ENCODE peak calls at places on chromosomes 1 and 21, in five cellular contexts. M, H, L, B and Q are unnamed samples.

GRCh38 chr1:9657521-9658032 is 6.0 kb downstream of the PIK3CD start:
- DNase-seq in M (no peak), H (no peak), L (no peak), B (no peak), Q (no peak)

GRCh38 chr1:209105769-209106168 is 477.7 kb upstream of the CAMK1G start:
- DNase-seq in M (no peak), H (no peak), L (no peak), B (no peak), Q (no peak)

GRCh38 chr1:45493116-45493697 is 2.2 kb upstream of the TESK2 start:
- DNase-seq in M (no peak), H (peak; percentile 74), L (peak; percentile 78), B (peak; percentile 61), Q (peak; percentile 60)

GRCh38 chr1:220217383-220217988 is 54.8 kb downstream of the RAB3GAP2 start:
- DNase-seq in M (no peak), H (no peak), L (no peak), B (peak; percentile 14), Q (peak; percentile 16)

GRCh38 chr1:171251042-171251740 is 2.9 kb downstream of the FMO1 start:
- DNase-seq in M (peak; percentile 81), H (no peak), L (peak; percentile 13), B (peak; percentile 29), Q (peak; percentile 29)

GRCh38 chr1:5286244-5286643 is 631.8 kb downstream of the AJAP1 start:
- DNase-seq in M (no peak), H (no peak), L (no peak), B (no peak), Q (no peak)

GRCh38 chr1:161214374-161214773 is 721 bp upstream of the FCER1G start:
- DNase-seq in M (no peak), H (no peak), L (no peak), B (no peak), Q (no peak)

GRCh38 chr1:197951089-197951488 is 33.9 kb downstream of the LHX9 start:
- DNase-seq in M (no peak), H (no peak), L (no peak), B (no peak), Q (no peak)

GRCh38 chr1:234533034-234533571 is 54.1 kb upstream of the TARBP1 start:
- DNase-seq in M (no peak), H (peak; percentile 73), L (peak; percentile 97), B (no peak), Q (peak; percentile 96)

GRCh38 chr1:43887748-43888147 is 45.9 kb upstream of the ARTN start:
- DNase-seq in M (no peak), H (no peak), L (no peak), B (no peak), Q (no peak)

GRCh38 chr1:230772457-230773395 is 25.5 kb downstream of the CAPN9 start:
- DNase-seq in M (no peak), H (peak; percentile 42), L (peak; percentile 50), B (no peak), Q (peak; percentile 77)

GRCh38 chr1:108691128-108691885 is 803 bp upstream of the PRPF38B start:
- DNase-seq in M (no peak), H (peak; percentile 12), L (no peak), B (no peak), Q (no peak)

GRCh38 chr1:183069562-183070216 is 46.5 kb downstream of the LAMC1 start:
- DNase-seq in M (no peak), H (no peak), L (no peak), B (no peak), Q (no peak)

GRCh38 chr1:31302749-31303441 is 6.1 kb downstream of the ZCCHC17 start:
- DNase-seq in M (no peak), H (no peak), L (peak; percentile 45), B (no peak), Q (peak; percentile 30)

GRCh38 chr1:146021622-146022402 is at the start of gene HJV:
- DNase-seq in M (no peak), H (no peak), L (no peak), B (no peak), Q (no peak)

GRCh38 chr1:20981903-20982695 is 194.6 kb downstream of the EIF4G3 start:
- DNase-seq in M (no peak), H (no peak), L (peak; percentile 61), B (no peak), Q (peak; percentile 66)

GRCh38 chr1:98992844-98993243 is 11.8 kb downstream of the PLPPR5 start:
- DNase-seq in M (no peak), H (no peak), L (no peak), B (no peak), Q (no peak)

GRCh38 chr1:36731226-36732037 is 248.7 kb upstream of the CSF3R start:
- DNase-seq in M (no peak), H (no peak), L (no peak), B (no peak), Q (no peak)

GRCh38 chr1:33886452-33886851 is 22.6 kb downstream of the HMGB4 start:
- DNase-seq in M (no peak), H (no peak), L (no peak), B (no peak), Q (no peak)

GRCh38 chr21:43926196-43926595 is 61.2 kb downstream of the AGPAT3 start:
- DNase-seq in M (no peak), H (no peak), L (no peak), B (no peak), Q (no peak)

GRCh38 chr21:36162631-36163030 is 6.0 kb downstream of the DOP1B start:
- DNase-seq in M (no peak), H (no peak), L (no peak), B (no peak), Q (no peak)

GRCh38 chr1:67211589-67212563 is 45.6 kb downstream of the IL23R start:
- DNase-seq in M (no peak), H (peak; percentile 21), L (peak; percentile 54), B (peak; percentile 42), Q (peak; percentile 40)

GRCh38 chr1:234998174-234998741 is 130.4 kb downstream of the TOMM20 start:
- DNase-seq in M (no peak), H (no peak), L (peak; percentile 35), B (no peak), Q (no peak)

GRCh38 chr1:155598842-155599331 is 11.1 kb upstream of the MSTO1 start:
- DNase-seq in M (no peak), H (peak; percentile 6), L (peak; percentile 53), B (no peak), Q (peak; percentile 55)

GRCh38 chr1:100597069-100597741 is 59.3 kb downstream of the GPR88 start:
- DNase-seq in M (no peak), H (no peak), L (peak; percentile 88), B (no peak), Q (peak; percentile 85)

GRCh38 chr1:67847466-67847865 is 14.2 kb upstream of the GNG12 start:
- DNase-seq in M (no peak), H (no peak), L (peak; percentile 72), B (no peak), Q (peak; percentile 80)

GRCh38 chr1:233714631-233715217 is 100.8 kb downstream of the KCNK1 start:
- DNase-seq in M (peak; percentile 8), H (no peak), L (no peak), B (no peak), Q (no peak)

GRCh38 chr1:195637474-195637873 is 970.8 kb downstream of the KCNT2 start:
- DNase-seq in M (no peak), H (no peak), L (no peak), B (no peak), Q (peak; percentile 6)

GRCh38 chr1:66981679-66982078 is 56.9 kb downstream of the MIER1 start:
- DNase-seq in M (no peak), H (peak; percentile 38), L (peak; percentile 18), B (no peak), Q (peak; percentile 69)

GRCh38 chr1:215166886-215167285 is 84.3 kb downstream of the KCNK2 start:
- DNase-seq in M (no peak), H (no peak), L (no peak), B (no peak), Q (peak; percentile 59)

GRCh38 chr21:27511241-27511640 is 544.4 kb upstream of the ADAMTS5 start:
- DNase-seq in M (no peak), H (no peak), L (no peak), B (no peak), Q (no peak)

GRCh38 chr1:16013220-16013907 is 4.5 kb downstream of the HSPB7 start:
- DNase-seq in M (no peak), H (no peak), L (peak; percentile 65), B (no peak), Q (peak; percentile 82)

GRCh38 chr1:19676438-19676922 is 11.8 kb downstream of the HTR6 start:
- DNase-seq in M (no peak), H (peak; percentile 68), L (peak; percentile 80), B (peak; percentile 64), Q (peak; percentile 54)

GRCh38 chr1:221101792-221102191 is 222.5 kb downstream of the HLX start:
- DNase-seq in M (no peak), H (no peak), L (peak; percentile 57), B (no peak), Q (peak; percentile 66)

GRCh38 chr1:151993084-151993733 is 450 bp downstream of the S100A10 start:
- DNase-seq in M (no peak), H (peak; percentile 23), L (no peak), B (peak; percentile 35), Q (peak; percentile 40)

GRCh38 chr1:235624751-235625192 is 24.8 kb downstream of the GNG4 start:
- DNase-seq in M (no peak), H (no peak), L (peak; percentile 75), B (no peak), Q (peak; percentile 89)

GRCh38 chr1:15525043-15525958 is 1.3 kb upstream of the CASP9 start:
- DNase-seq in M (no peak), H (peak; percentile 16), L (no peak), B (no peak), Q (peak; percentile 23)

GRCh38 chr1:200518524-200518923 is 102.0 kb downstream of the KIF14 start:
- DNase-seq in M (no peak), H (no peak), L (peak; percentile 15), B (no peak), Q (peak; percentile 7)

GRCh38 chr1:27099904-27100796 is 54.8 kb downstream of the SLC9A1 start:
- DNase-seq in M (no peak), H (no peak), L (peak; percentile 83), B (no peak), Q (peak; percentile 56)